ENCODE peak calls at places on chromosomes 16 and 17, in eight cellular contexts. One of them, this sample, is unnamed.

GRCh38 chr16:14485131-14485551 is 144.9 kb downstream of the PARN start:
- DNase-seq in pancreas: no peak
- DNase-seq in Peyer's patch: no peak
- DNase-seq in nephron progenitor cell: no peak
- DNase-seq in MM.1S: no peak
- DNase-seq in body of pancreas: no peak
- DNase-seq in PC-3: no peak
- DNase-seq in WTC11: no peak
- DNase-seq in this sample: peak

GRCh38 chr17:14744716-14745115 is 443.8 kb downstream of the HS3ST3B1 start:
- DNase-seq in nephron progenitor cell: no peak
- DNase-seq in MM.1S: no peak
- DNase-seq in body of pancreas: no peak
- DNase-seq in PC-3: peak
- DNase-seq in Peyer's patch: no peak
- DNase-seq in pancreas: no peak
- DNase-seq in WTC11: no peak
- DNase-seq in this sample: peak

GRCh38 chr17:50481648-50482047 is 3.0 kb downstream of the RSAD1 start:
- DNase-seq in WTC11: no peak
- DNase-seq in MM.1S: no peak
- DNase-seq in nephron progenitor cell: no peak
- DNase-seq in body of pancreas: no peak
- DNase-seq in pancreas: no peak
- DNase-seq in Peyer's patch: no peak
- DNase-seq in PC-3: no peak
- DNase-seq in this sample: no peak

GRCh38 chr17:55571095-55571494 is 59.8 kb upstream of the SMIM36 start:
- DNase-seq in pancreas: no peak
- DNase-seq in MM.1S: no peak
- DNase-seq in WTC11: no peak
- DNase-seq in Peyer's patch: no peak
- DNase-seq in nephron progenitor cell: no peak
- DNase-seq in body of pancreas: no peak
- DNase-seq in PC-3: peak
- DNase-seq in this sample: no peak

GRCh38 chr17:35698800-35699199 is 32.6 kb upstream of the RASL10B start:
- DNase-seq in PC-3: no peak
- DNase-seq in WTC11: no peak
- DNase-seq in Peyer's patch: no peak
- DNase-seq in MM.1S: peak
- DNase-seq in nephron progenitor cell: no peak
- DNase-seq in pancreas: no peak
- DNase-seq in body of pancreas: no peak
- DNase-seq in this sample: no peak

GRCh38 chr16:90007015-90007414 is 12.2 kb downstream of the DBNDD1 start:
- DNase-seq in PC-3: no peak
- DNase-seq in body of pancreas: no peak
- DNase-seq in MM.1S: no peak
- DNase-seq in pancreas: no peak
- DNase-seq in WTC11: no peak
- DNase-seq in nephron progenitor cell: no peak
- DNase-seq in Peyer's patch: no peak
- DNase-seq in this sample: no peak

GRCh38 chr16:86740817-86741799 is 162.8 kb downstream of the FOXL1 start:
- DNase-seq in pancreas: no peak
- DNase-seq in PC-3: peak
- DNase-seq in nephron progenitor cell: peak
- DNase-seq in MM.1S: no peak
- DNase-seq in WTC11: no peak
- DNase-seq in Peyer's patch: peak
- DNase-seq in body of pancreas: peak
- DNase-seq in this sample: peak

GRCh38 chr17:51456942-51457341 is 196.6 kb downstream of the UTP18 start:
- DNase-seq in WTC11: no peak
- DNase-seq in pancreas: no peak
- DNase-seq in nephron progenitor cell: no peak
- DNase-seq in MM.1S: no peak
- DNase-seq in PC-3: peak
- DNase-seq in Peyer's patch: no peak
- DNase-seq in body of pancreas: no peak
- DNase-seq in this sample: no peak

GRCh38 chr17:32774286-32775084 is 102.4 kb downstream of the MYO1D start:
- DNase-seq in WTC11: no peak
- DNase-seq in pancreas: no peak
- DNase-seq in MM.1S: no peak
- DNase-seq in PC-3: no peak
- DNase-seq in body of pancreas: no peak
- DNase-seq in nephron progenitor cell: no peak
- DNase-seq in Peyer's patch: no peak
- DNase-seq in this sample: no peak

GRCh38 chr17:40461036-40461721 is 17.9 kb downstream of the IGFBP4 start:
- DNase-seq in pancreas: no peak
- DNase-seq in MM.1S: no peak
- DNase-seq in PC-3: peak
- DNase-seq in Peyer's patch: no peak
- DNase-seq in nephron progenitor cell: no peak
- DNase-seq in body of pancreas: no peak
- DNase-seq in WTC11: no peak
- DNase-seq in this sample: no peak

GRCh38 chr16:380837-381787 is 666 bp downstream of the PGAP6 start:
- DNase-seq in MM.1S: no peak
- DNase-seq in body of pancreas: peak
- DNase-seq in PC-3: no peak
- DNase-seq in pancreas: peak
- DNase-seq in nephron progenitor cell: peak
- DNase-seq in Peyer's patch: no peak
- DNase-seq in WTC11: peak
- DNase-seq in this sample: no peak

GRCh38 chr16:9843424-9844013 is 338.7 kb downstream of the GRIN2A start:
- DNase-seq in body of pancreas: no peak
- DNase-seq in WTC11: no peak
- DNase-seq in PC-3: no peak
- DNase-seq in nephron progenitor cell: no peak
- DNase-seq in MM.1S: no peak
- DNase-seq in Peyer's patch: no peak
- DNase-seq in pancreas: no peak
- DNase-seq in this sample: no peak

GRCh38 chr17:70096861-70097260 is 21.8 kb downstream of the KCNJ16 start:
- DNase-seq in MM.1S: no peak
- DNase-seq in pancreas: no peak
- DNase-seq in WTC11: no peak
- DNase-seq in PC-3: no peak
- DNase-seq in Peyer's patch: no peak
- DNase-seq in body of pancreas: no peak
- DNase-seq in nephron progenitor cell: no peak
- DNase-seq in this sample: no peak

GRCh38 chr16:73071131-73071940 is 23.4 kb upstream of the ZFHX3 start:
- DNase-seq in Peyer's patch: peak
- DNase-seq in body of pancreas: peak
- DNase-seq in nephron progenitor cell: peak
- DNase-seq in PC-3: peak
- DNase-seq in pancreas: peak
- DNase-seq in WTC11: peak
- DNase-seq in MM.1S: no peak
- DNase-seq in this sample: no peak

DNA sequence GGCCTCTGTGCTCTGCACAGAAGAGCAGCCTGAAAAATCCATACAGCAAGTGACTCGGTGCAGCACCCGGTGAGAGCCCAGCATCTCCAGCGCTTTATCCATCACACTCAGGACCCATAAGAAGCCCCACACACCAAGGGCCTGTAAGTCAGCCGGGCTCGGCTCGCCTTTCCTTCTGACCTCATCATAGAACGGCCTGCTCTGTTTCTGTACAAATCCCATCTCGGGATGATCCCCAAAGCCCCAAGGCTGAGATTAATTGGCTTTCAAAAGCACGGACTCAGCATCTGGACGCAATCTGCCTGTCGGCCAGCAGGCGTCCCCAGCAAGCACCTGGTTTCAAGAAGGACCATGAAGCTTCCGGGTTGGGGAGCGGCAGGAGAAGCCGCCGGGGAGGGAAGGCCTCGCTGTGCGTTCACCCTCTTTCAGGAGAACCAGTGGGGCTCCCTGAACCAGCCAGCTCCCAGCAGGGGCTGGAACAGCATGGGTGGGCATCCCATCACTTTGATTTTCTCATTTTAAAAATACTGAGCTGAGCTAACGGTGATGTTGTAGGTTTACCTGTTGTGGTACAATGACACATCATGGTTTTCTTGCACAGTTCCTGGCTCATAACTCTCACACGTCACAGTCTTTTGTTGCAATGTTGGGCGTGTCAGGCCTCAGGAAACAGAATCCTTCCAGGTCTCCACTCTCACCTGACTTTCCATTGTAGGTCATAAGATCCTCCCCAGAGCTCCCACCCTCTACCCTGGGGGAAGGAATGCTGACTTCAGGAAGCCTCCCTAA is 6.7 kb downstream of the CCDC57 start:
- DNase-seq in PC-3: peak
- DNase-seq in Peyer's patch: peak
- DNase-seq in pancreas: peak
- DNase-seq in body of pancreas: peak
- DNase-seq in MM.1S: peak
- DNase-seq in nephron progenitor cell: peak
- DNase-seq in WTC11: peak
- DNase-seq in this sample: peak
- TF ChIP-seq CTCF in PC-3: peak
- TF ChIP-seq CTCF in Peyer's patch: peak
- TF ChIP-seq CTCF in pancreas: peak
- TF ChIP-seq CTCF in body of pancreas: peak
- TF ChIP-seq CTCF in MM.1S: peak
- TF ChIP-seq CTCF in nephron progenitor cell: peak
- TF ChIP-seq CTCF in WTC11: peak
- TF ChIP-seq CTCF in this sample: peak

GRCh38 chr16:50449800-50450199 is 81.0 kb upstream of the BRD7 start:
- DNase-seq in Peyer's patch: no peak
- DNase-seq in MM.1S: no peak
- DNase-seq in nephron progenitor cell: no peak
- DNase-seq in PC-3: no peak
- DNase-seq in WTC11: no peak
- DNase-seq in body of pancreas: no peak
- DNase-seq in pancreas: no peak
- DNase-seq in this sample: no peak
- TF ChIP-seq CTCF in Peyer's patch: no peak
- TF ChIP-seq CTCF in MM.1S: no peak
- TF ChIP-seq CTCF in nephron progenitor cell: no peak
- TF ChIP-seq CTCF in PC-3: no peak
- TF ChIP-seq CTCF in WTC11: no peak
- TF ChIP-seq CTCF in body of pancreas: no peak
- TF ChIP-seq CTCF in pancreas: no peak
- TF ChIP-seq CTCF in this sample: no peak

DNA sequence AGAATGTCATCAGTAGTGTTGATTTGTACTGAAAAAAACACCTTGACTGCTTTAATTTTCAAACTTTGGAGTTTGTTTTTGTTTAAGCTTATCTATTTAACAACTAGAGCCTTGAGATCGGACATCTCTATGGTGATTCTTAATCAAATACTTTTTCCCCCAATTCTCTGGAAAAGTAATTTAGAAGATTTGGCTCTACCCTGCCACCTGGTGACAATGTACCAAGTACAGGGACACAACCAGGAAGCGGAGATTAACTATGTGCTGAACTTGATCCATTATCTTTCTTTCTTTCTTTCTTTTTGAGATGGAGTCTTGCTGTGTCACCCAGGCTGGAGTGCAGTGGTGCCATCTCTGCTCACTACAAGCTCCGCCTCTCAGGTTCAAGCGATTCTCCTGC is 30.8 kb downstream of the USP43 start:
- DNase-seq in MM.1S: no peak
- DNase-seq in Peyer's patch: no peak
- DNase-seq in pancreas: no peak
- DNase-seq in PC-3: peak
- DNase-seq in body of pancreas: no peak
- DNase-seq in WTC11: no peak
- DNase-seq in nephron progenitor cell: no peak
- DNase-seq in this sample: no peak
- TF ChIP-seq CTCF in MM.1S: no peak
- TF ChIP-seq CTCF in Peyer's patch: peak
- TF ChIP-seq CTCF in pancreas: no peak
- TF ChIP-seq CTCF in PC-3: peak
- TF ChIP-seq CTCF in body of pancreas: peak
- TF ChIP-seq CTCF in WTC11: no peak
- TF ChIP-seq CTCF in nephron progenitor cell: no peak
- TF ChIP-seq CTCF in this sample: peak

GRCh38 chr16:2474877-2475412 is at the start of gene TBC1D24:
- DNase-seq in Peyer's patch: peak
- DNase-seq in pancreas: peak
- DNase-seq in body of pancreas: peak
- DNase-seq in WTC11: peak
- DNase-seq in MM.1S: peak
- DNase-seq in nephron progenitor cell: peak
- DNase-seq in PC-3: peak
- DNase-seq in this sample: peak

GRCh38 chr16:2473425-2473926 is 1.5 kb upstream of the TBC1D24 start:
- DNase-seq in PC-3: peak
- DNase-seq in Peyer's patch: no peak
- DNase-seq in nephron progenitor cell: peak
- DNase-seq in WTC11: peak
- DNase-seq in MM.1S: no peak
- DNase-seq in body of pancreas: no peak
- DNase-seq in pancreas: peak
- DNase-seq in this sample: no peak

GRCh38 chr16:2472885-2473284 is 1.8 kb downstream of the NTN3 start:
- DNase-seq in PC-3: no peak
- DNase-seq in body of pancreas: no peak
- DNase-seq in WTC11: no peak
- DNase-seq in Peyer's patch: no peak
- DNase-seq in nephron progenitor cell: no peak
- DNase-seq in MM.1S: no peak
- DNase-seq in pancreas: no peak
- DNase-seq in this sample: no peak

GRCh38 chr16:2475413-2476344 is 752 bp downstream of the TBC1D24 start:
- DNase-seq in pancreas: peak
- DNase-seq in Peyer's patch: no peak
- DNase-seq in PC-3: no peak
- DNase-seq in WTC11: peak
- DNase-seq in nephron progenitor cell: no peak
- DNase-seq in MM.1S: peak
- DNase-seq in body of pancreas: peak
- DNase-seq in this sample: no peak

DNA sequence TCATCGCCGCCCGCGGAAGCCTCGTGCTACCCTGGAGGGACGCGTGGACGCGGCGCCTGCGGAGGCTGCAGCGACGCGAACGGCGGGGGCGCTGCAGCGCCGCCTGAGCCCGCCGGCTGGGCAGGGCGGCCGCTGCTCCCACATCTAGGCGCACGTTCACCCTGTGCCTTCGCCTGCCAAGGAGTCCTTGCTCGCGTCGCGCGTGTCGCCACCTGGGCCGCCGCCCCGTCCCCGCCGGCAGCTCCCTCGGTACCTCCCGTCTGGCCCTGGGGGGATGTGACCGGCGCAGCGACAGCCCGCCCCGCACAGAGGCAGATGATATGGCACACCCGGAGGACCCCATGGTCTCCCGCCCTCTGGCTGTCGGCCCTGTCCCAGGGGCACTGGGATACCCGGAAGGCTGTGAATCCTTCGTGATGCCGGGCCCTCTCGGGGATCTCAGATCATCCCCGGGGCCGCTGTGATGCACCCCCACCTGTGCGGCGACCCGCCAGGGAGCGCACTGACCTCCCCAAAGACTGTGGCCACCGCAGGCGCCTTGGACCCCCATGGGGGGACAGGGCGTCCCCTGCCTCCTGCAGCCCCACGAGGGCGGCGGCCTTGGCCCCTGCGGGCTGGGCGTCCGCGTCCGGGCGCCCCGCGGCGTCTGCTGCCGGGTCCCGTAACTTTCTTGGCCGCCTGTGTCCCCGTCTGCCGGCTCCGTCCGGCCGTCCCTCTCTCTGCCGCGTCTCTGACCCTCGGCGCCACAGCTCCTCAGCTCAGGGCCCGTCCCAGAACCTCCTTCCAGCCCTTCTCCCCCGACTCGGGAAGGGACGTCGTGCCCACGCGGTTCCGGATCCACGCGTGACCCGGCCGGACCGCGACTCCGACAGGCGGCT is 689 bp upstream of the TBC1D24 start:
- DNase-seq in pancreas: peak
- DNase-seq in WTC11: peak
- DNase-seq in Peyer's patch: peak
- DNase-seq in MM.1S: peak
- DNase-seq in nephron progenitor cell: peak
- DNase-seq in PC-3: peak
- DNase-seq in body of pancreas: peak
- DNase-seq in this sample: no peak
- TF ChIP-seq CTCF in pancreas: no peak
- TF ChIP-seq CTCF in WTC11: no peak
- TF ChIP-seq CTCF in Peyer's patch: peak
- TF ChIP-seq CTCF in MM.1S: peak
- TF ChIP-seq CTCF in nephron progenitor cell: no peak
- TF ChIP-seq CTCF in PC-3: no peak
- TF ChIP-seq CTCF in body of pancreas: peak
- TF ChIP-seq CTCF in this sample: peak

This sample was measured in HFFc6.